ENCODE peak calls at places on chromosomes 6 and 20, in nine cellular contexts. M, X, Q, Z, A, G, C, K and T are unnamed samples.

GRCh38 chr20:3685341-3685740 is 3.5 kb upstream of the ADAM33 start:
- DNase-seq in G (no peak), A (no peak), M (no peak), Z (no peak), Q (no peak), X (no peak), C (no peak), K (no peak), T (peak)

GRCh38 chr20:51768759-51769517 is 748 bp upstream of the ATP9A start:
- DNase-seq in M (no peak), X (no peak), G (no peak), C (peak), K (no peak), A (no peak), Z (no peak), Q (peak), T (no peak)

GRCh38 chr6:73519943-73520687 is 717 bp downstream of the EEF1A1 start:
- DNase-seq in G (no peak), C (peak), A (no peak), K (peak), Q (peak), X (peak), M (peak), Z (peak), T (peak)

GRCh38 chr6:57316581-57317059 is 810 bp upstream of the PRIM2 start:
- DNase-seq in A (peak), X (peak), Z (peak), G (peak), M (peak), Q (peak), C (peak), K (peak), T (peak)

GRCh38 chr6:148973809-148974208 is 227.0 kb downstream of the UST start:
- DNase-seq in G (no peak), C (peak), X (peak), Z (peak), A (no peak), Q (no peak), M (no peak), K (peak), T (peak)

GRCh38 chr20:17570347-17571152 is 675 bp downstream of the DSTN start:
- DNase-seq in A (no peak), M (no peak), X (peak), K (peak), G (peak), C (peak), Z (peak), Q (peak), T (peak)

GRCh38 chr20:54103762-54104600 is 33.6 kb upstream of the BCAS1 start:
- DNase-seq in C (no peak), X (no peak), Z (no peak), Q (no peak), G (no peak), K (no peak), M (no peak), A (no peak), T (no peak)

GRCh38 chr6:142395768-142396231 is 94.0 kb downstream of the ADGRG6 start:
- DNase-seq in Q (peak), G (no peak), A (no peak), K (peak), Z (peak), C (peak), M (peak), X (peak), T (peak)

GRCh38 chr6:11710221-11710836 is 68.3 kb downstream of the ADTRP start:
- DNase-seq in Z (no peak), G (no peak), C (no peak), Q (peak), A (no peak), M (no peak), X (no peak), K (no peak), T (no peak)

GRCh38 chr20:25013478-25014380 is 21.2 kb upstream of the APMAP start:
- DNase-seq in G (no peak), Q (no peak), C (no peak), M (no peak), X (no peak), A (no peak), K (no peak), Z (no peak), T (no peak)

GRCh38 chr6:166969390-166970002 is 13.1 kb upstream of the RNASET2 start:
- DNase-seq in C (no peak), X (no peak), K (no peak), M (no peak), Z (peak), Q (no peak), A (no peak), G (no peak), T (peak)

GRCh38 chr20:36579996-36580545 is 6.7 kb downstream of the TGIF2 start:
- DNase-seq in K (no peak), C (peak), Z (peak), G (no peak), Q (peak), M (no peak), A (no peak), X (peak), T (no peak)

GRCh38 chr20:61879694-61880093 is 186.0 kb downstream of the TAF4 start:
- DNase-seq in Q (no peak), A (no peak), X (no peak), C (no peak), G (no peak), M (no peak), Z (no peak), K (no peak), T (no peak)

GRCh38 chr6:72561629-72562028 is 60.2 kb upstream of the KCNQ5 start:
- DNase-seq in C (no peak), M (no peak), A (no peak), K (no peak), X (no peak), G (no peak), Z (no peak), Q (no peak), T (no peak)

GRCh38 chr6:25052181-25052580 is 116.4 kb upstream of the RIPOR2 start:
- DNase-seq in M (no peak), X (no peak), C (no peak), A (no peak), G (no peak), Z (no peak), Q (no peak), K (no peak), T (peak)

GRCh38 chr6:134551245-134551960 is 233.5 kb upstream of the SGK1 start:
- DNase-seq in G (no peak), Z (peak), M (no peak), Q (peak), A (peak), X (peak), K (no peak), C (peak), T (peak)

GRCh38 chr6:33812669-33813068 is 8.9 kb upstream of the MLN start:
- DNase-seq in K (peak), C (peak), G (peak), Z (peak), M (peak), A (no peak), Q (peak), X (peak), T (peak)

GRCh38 chr20:51193066-51193772 is 170.3 kb upstream of the KCNG1 start:
- DNase-seq in G (no peak), Z (peak), M (no peak), Q (peak), A (no peak), X (peak), C (no peak), K (no peak), T (no peak)

GRCh38 chr20:24701027-24701426 is 231.6 kb downstream of the SYNDIG1 start:
- DNase-seq in K (no peak), G (no peak), Z (no peak), Q (no peak), M (no peak), X (no peak), A (no peak), C (no peak), T (no peak)

GRCh38 chr6:2902470-2902762 is 693 bp downstream of the SERPINB9 start:
- DNase-seq in A (no peak), M (no peak), X (no peak), K (peak), Q (no peak), Z (peak), G (no peak), C (peak), T (peak)

GRCh38 chr20:23415958-23416583 is 5.2 kb downstream of the NAPB start:
- DNase-seq in A (no peak), G (no peak), Z (peak), Q (no peak), K (no peak), M (no peak), X (no peak), C (no peak), T (no peak)

GRCh38 chr6:47134476-47135189 is 92.5 kb upstream of the ADGRF1 start:
- DNase-seq in C (peak), Q (peak), G (no peak), X (peak), K (peak), M (no peak), Z (peak), A (peak), T (peak)

DNA sequence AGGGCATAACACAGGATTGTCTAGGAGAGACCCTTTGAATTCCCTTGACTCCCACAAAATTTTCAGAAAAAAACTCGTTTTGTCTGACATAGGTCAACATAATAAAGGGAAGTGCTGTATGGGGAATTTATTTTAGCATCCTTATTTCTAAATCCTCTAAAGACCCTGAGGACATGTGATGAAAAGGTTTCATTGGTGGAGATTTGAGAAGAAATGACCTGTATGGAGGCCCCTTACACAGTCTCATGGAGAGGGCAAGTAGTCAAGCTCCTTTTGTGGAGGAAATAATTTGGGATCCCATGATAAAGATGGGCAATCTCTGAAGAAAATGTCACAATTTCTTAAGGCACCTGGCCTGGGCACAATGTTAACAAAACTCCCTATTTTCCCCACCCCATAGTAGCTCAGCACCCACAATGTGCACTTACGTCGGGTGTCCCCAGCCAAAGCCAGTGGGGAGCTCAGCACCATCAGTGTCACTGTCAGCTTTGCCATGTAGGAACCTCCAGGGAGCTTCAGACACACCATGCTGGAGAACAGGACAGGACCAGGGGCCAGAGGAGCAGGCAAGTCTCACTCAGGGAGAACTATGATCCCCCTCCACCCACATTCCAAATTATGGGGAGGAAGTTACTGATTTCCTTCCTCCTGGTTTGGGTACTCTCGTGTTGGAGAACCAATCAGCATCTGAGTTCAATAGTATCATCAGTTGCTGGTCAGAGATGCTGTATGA is at the start of gene HLA-DRB5:
- DNase-seq in K (no peak), Q (no peak), A (no peak), Z (peak), G (no peak), X (no peak), M (peak), C (peak), T (no peak)
- H3K4me3 ChIP-seq in K (no peak), Q (no peak), A (no peak), Z (no peak), G (no peak), X (peak), M (peak), C (no peak), T (no peak)

DNA sequence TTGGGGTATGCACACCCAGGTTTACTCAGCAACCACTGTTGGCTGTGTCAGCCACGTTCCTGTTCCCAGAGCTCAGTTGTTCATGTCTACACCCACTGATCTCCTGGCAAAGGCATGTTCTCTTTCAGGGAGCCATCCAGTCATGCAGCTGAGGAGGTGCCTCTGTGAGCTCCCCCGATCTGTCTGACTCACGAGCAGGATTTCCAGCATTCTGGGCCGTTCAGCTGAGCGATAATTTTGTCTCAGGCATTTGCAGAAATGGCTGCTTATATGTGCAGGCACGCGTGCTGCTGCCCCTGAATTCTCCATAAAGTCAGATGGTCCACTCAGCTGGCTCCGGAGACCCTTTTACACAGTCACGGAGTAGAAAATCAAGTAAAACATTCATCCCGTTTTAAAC is 78.4 kb upstream of the IYD start:
- DNase-seq in Z (peak), A (no peak), Q (no peak), G (no peak), M (no peak), K (no peak), X (no peak), C (peak), T (peak)
- H3K4me3 ChIP-seq in Z (no peak), A (no peak), Q (no peak), G (no peak), M (no peak), K (no peak), X (no peak), C (no peak), T (no peak)

GRCh38 chr6:160535270-160535669 is 128.8 kb downstream of the LPA start:
- DNase-seq in K (no peak), G (no peak), C (no peak), X (no peak), A (no peak), Q (no peak), Z (no peak), M (no peak), T (no peak)

GRCh38 chr6:160532315-160532714 is 131.8 kb downstream of the LPA start:
- DNase-seq in K (no peak), Q (no peak), X (no peak), A (no peak), C (no peak), M (no peak), G (no peak), Z (no peak), T (no peak)

GRCh38 chr6:160534050-160534696 is 129.9 kb downstream of the LPA start:
- DNase-seq in G (peak), C (peak), M (no peak), K (peak), A (no peak), X (peak), Z (peak), Q (peak), T (peak)
- H3K4me3 ChIP-seq in G (no peak), C (no peak), M (no peak), K (no peak), A (no peak), X (peak), Z (peak), Q (no peak), T (no peak)

GRCh38 chr6:7454696-7455095 is 65.1 kb downstream of the RIOK1 start:
- DNase-seq in M (no peak), Z (no peak), Q (no peak), G (no peak), C (no peak), X (no peak), A (no peak), K (no peak), T (no peak)
- H3K4me3 ChIP-seq in M (no peak), Z (no peak), Q (no peak), G (no peak), C (no peak), X (no peak), A (no peak), K (no peak), T (no peak)

GRCh38 chr20:57482148-57482547 is 42.8 kb downstream of the CTCFL start:
- DNase-seq in G (no peak), X (no peak), Q (no peak), K (no peak), A (no peak), M (no peak), C (no peak), Z (no peak), T (no peak)

GRCh38 chr20:57484772-57485171 is 40.2 kb downstream of the CTCFL start:
- DNase-seq in G (no peak), X (no peak), C (no peak), Q (no peak), K (no peak), Z (no peak), A (no peak), M (no peak), T (no peak)

GRCh38 chr20:57482796-57483195 is 42.1 kb downstream of the CTCFL start:
- DNase-seq in G (no peak), M (no peak), Q (no peak), K (no peak), X (no peak), A (no peak), Z (no peak), C (no peak), T (no peak)

GRCh38 chr20:57483287-57484050 is 41.5 kb downstream of the CTCFL start:
- DNase-seq in G (no peak), Q (no peak), K (no peak), M (peak), Z (no peak), X (no peak), A (no peak), C (no peak), T (no peak)

DNA sequence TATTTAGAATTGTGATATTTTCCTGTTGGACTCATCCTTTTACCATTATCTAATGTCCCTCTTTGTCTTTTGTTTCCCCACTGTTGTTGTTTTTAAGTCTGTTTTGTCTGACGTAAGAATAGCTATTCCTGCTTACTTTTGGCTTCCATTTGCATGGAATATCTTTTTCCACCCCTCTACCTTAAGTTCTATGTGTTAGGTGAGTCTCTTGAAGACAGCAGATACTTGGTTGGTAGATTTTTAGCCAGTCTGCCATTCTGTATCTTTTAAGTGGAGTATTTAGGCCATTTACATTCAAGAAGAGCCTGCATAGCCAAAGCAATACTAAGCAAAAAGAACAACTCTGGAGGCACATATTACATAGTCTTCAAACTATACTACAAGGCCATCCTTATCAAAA is 39.2 kb downstream of the CTCFL start:
- DNase-seq in Z (no peak), Q (no peak), C (no peak), X (no peak), A (no peak), K (no peak), M (no peak), G (no peak), T (no peak)
- H3K4me3 ChIP-seq in Z (no peak), Q (no peak), C (no peak), X (no peak), A (no peak), K (no peak), M (no peak), G (no peak), T (no peak)

GRCh38 chr6:44548319-44548718 is 160.8 kb downstream of the CDC5L start:
- DNase-seq in Q (no peak), C (no peak), G (no peak), K (no peak), X (no peak), A (no peak), M (no peak), Z (no peak), T (no peak)

GRCh38 chr6:44543664-44544063 is 156.2 kb downstream of the CDC5L start:
- DNase-seq in K (no peak), C (no peak), G (no peak), A (no peak), Z (no peak), M (no peak), Q (no peak), X (no peak), T (no peak)

GRCh38 chr6:44549516-44549915 is 162.0 kb downstream of the CDC5L start:
- DNase-seq in C (no peak), G (no peak), K (no peak), Z (no peak), X (no peak), M (no peak), Q (no peak), A (no peak), T (no peak)

GRCh38 chr6:44542401-44543116 is 155.1 kb downstream of the CDC5L start:
- DNase-seq in C (no peak), X (no peak), G (peak), Q (no peak), K (peak), M (no peak), Z (peak), A (no peak), T (peak)

DNA sequence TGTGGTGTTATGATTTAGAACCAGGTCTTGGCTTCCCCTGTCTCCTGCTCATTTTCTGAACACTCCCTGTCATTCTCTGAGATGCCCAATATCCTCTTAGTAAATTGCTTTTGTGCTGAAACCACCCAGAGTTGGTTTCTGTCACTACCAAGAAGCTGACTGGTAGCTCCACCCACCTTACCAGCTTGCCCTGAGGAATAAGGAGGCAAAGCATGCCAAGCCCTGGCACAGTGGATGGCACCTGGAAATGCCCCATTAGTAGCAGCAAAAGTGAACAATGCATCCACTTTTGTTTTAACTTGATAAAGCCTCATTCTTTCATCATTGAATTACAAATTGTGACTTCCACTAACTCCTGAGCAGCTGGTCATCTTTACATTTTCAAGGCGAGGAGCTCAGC is 157.7 kb downstream of the CDC5L start:
- DNase-seq in M (no peak), K (no peak), X (no peak), A (no peak), C (no peak), Z (no peak), Q (no peak), G (no peak), T (no peak)
- H3K4me3 ChIP-seq in M (no peak), K (no peak), X (no peak), A (no peak), C (no peak), Z (no peak), Q (no peak), G (no peak), T (no peak)

GRCh38 chr6:30491963-30492616 is 2.8 kb downstream of the HLA-E start:
- DNase-seq in G (no peak), A (no peak), C (no peak), M (no peak), Z (no peak), Q (no peak), X (no peak), K (no peak), T (no peak)
- H3K4me3 ChIP-seq in G (no peak), A (no peak), C (no peak), M (peak), Z (no peak), Q (no peak), X (no peak), K (no peak), T (no peak)

GRCh38 chr6:137731960-137732616 is 135.0 kb upstream of the TNFAIP3 start:
- DNase-seq in G (no peak), Q (peak), A (no peak), C (peak), M (no peak), X (peak), K (no peak), Z (peak), T (peak)
- H3K4me3 ChIP-seq in G (no peak), Q (no peak), A (no peak), C (no peak), M (no peak), X (no peak), K (no peak), Z (no peak), T (no peak)